ENCODE peak calls at places on chromosome 1, in six cellular contexts. G, W, I, L, R and K are unnamed samples.

GRCh38 chr1:147641695-147642592 is 28.4 kb downstream of the ACP6 start:
- DNase-seq in G (peak), W (peak), I (peak), L (peak), R (no peak), K (peak)

GRCh38 chr1:8541961-8542521 is 224.1 kb downstream of the SLC45A1 start:
- DNase-seq in G (peak), W (peak), I (no peak), L (no peak), R (no peak), K (peak)

GRCh38 chr1:96973605-96974004 is 252.0 kb downstream of the PTBP2 start:
- DNase-seq in G (peak), W (peak), I (no peak), L (no peak), R (no peak), K (peak)

GRCh38 chr1:2801046-2801445 is 447 bp downstream of the TTC34 start:
- DNase-seq in G (no peak), W (no peak), I (no peak), L (no peak), R (peak), K (no peak)

GRCh38 chr1:98458514-98459259 is 202.8 kb upstream of the SNX7 start:
- DNase-seq in G (no peak), W (no peak), I (no peak), L (no peak), R (no peak), K (no peak)

GRCh38 chr1:199453731-199454130 is 573.8 kb upstream of the NR5A2 start:
- DNase-seq in G (no peak), W (peak), I (no peak), L (no peak), R (no peak), K (peak)

GRCh38 chr1:77179632-77180031 is 39.6 kb downstream of the PIGK start:
- DNase-seq in G (no peak), W (no peak), I (no peak), L (no peak), R (no peak), K (no peak)

GRCh38 chr1:240152611-240153297 is 61.1 kb downstream of the FMN2 start:
- DNase-seq in G (peak), W (peak), I (no peak), L (no peak), R (no peak), K (no peak)

GRCh38 chr1:212267460-212267859 is 17.8 kb upstream of the PPP2R5A start:
- DNase-seq in G (no peak), W (no peak), I (no peak), L (no peak), R (no peak), K (no peak)

GRCh38 chr1:189992856-189993255 is 484.8 kb downstream of the BRINP3 start:
- DNase-seq in G (no peak), W (no peak), I (no peak), L (no peak), R (no peak), K (no peak)

GRCh38 chr1:200971955-200972711 is 51.4 kb downstream of the KIF21B start:
- DNase-seq in G (peak), W (peak), I (peak), L (peak), R (peak), K (peak)
- TF ChIP-seq CTCF in G (peak), W (peak), I (peak), L (peak), R (peak), K (peak)

DNA sequence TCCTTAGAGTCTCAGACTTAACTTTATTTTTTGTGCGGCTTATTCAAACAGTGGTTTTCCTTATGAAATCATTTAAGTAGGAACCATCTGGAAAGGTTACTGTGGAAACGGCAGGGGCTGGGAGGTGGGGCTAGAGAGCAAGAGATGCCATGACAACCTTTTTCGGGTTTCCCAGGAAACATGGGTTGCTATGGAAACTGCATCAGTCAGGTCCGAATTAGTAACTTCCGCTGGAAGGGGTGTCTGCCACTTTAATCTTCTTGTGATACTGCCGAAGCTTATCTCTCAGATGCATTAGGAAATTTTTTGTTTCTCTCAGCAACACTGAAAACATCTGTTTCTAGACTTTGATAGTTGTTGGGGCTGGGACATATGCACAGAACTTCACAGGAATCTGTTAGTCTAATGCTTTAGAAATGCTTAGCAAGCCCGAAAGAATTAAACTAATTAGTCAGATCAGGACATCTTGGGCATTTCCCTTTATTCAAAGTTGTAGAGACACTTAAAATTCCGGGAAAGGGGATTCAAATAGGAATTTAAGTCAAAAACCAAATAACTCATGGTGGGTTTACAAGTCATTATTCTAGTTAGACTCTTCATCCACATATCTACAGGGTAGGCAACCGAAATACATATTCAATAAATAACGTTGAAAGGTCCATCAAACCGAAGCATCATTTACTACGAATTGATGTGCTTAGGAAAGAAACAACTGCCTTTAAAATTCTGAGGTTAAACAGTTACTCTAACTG is 2.6 kb downstream of the KCNA3 start:
- DNase-seq in G (no peak), W (peak), I (no peak), L (peak), R (no peak), K (no peak)
- H3K4me3 ChIP-seq in G (no peak), W (no peak), I (no peak), L (peak), R (peak), K (no peak)

DNA sequence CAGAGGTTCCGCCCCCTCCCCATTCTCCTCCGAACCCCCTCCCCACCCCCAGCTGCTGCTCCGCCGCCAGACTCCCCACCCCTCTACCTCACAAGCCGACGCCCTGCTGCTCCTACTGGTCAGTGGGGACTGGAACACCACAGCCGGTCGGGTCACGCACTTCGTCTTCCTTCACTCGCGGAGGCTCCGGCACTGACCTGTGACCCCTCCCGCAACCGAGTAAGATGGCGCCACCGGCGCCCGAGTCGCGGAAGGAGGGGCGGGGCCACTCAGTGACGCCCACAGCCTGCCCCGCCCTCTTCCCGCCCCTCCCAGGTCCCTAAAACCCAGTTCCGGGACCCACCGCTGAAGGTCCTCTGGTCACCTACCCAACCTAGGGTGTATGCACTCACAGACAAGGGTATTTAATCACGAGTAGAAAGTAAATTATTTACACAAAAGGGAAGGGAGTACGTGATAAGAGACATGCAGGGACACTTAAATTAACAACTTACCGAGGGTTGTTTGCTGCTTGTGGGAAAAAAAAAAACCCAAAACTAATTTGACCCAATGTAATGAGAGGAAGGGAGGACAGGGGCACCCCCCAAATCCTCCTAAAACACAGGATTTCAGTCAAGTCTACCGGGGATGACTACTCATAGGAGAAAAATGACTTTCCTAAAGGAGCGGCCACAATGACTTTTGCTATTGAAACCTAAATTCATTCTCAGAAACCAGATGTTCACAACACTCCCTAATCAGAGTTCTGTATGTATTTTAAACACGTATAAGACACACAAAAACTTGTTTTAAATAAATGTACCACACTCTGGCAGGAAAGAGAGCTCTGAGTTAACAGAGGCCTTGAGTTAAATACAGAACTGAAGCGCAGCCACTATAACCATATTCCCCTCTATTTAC is at the start of gene RIT1:
- DNase-seq in G (peak), W (peak), I (peak), L (peak), R (peak), K (peak)
- TF ChIP-seq CTCF in G (no peak), W (no peak), I (no peak), L (no peak), R (peak), K (no peak)

GRCh38 chr1:111602974-111603373 is 16.6 kb upstream of the RAP1A start:
- DNase-seq in G (no peak), W (no peak), I (no peak), L (no peak), R (no peak), K (no peak)
- H3K4me3 ChIP-seq in G (no peak), W (no peak), I (no peak), L (peak), R (no peak), K (no peak)

GRCh38 chr1:9576903-9577302 is 11.8 kb upstream of the TMEM201 start:
- DNase-seq in G (no peak), W (no peak), I (no peak), L (no peak), R (no peak), K (no peak)

GRCh38 chr1:9577423-9577822 is 11.3 kb upstream of the TMEM201 start:
- DNase-seq in G (no peak), W (no peak), I (no peak), L (no peak), R (no peak), K (no peak)

DNA sequence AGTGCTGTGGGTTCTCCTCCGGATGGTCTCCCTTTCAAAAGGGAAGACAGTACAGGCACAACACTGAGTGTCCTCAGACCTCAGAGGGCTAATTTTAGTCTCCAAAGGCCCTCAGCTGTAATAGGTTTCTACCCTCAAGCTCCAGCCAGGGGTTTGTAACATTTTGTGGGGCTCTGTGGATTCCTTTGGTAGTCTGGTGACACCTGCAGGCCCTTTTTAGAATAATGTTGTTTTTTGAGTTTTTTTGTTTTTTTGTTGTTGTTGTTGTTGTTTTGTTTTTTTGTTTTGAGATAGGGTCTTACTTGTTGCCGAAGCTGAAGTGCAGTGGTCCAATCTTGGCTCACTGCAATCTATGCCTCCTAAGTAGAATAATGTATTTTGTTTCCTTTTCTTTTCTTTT is 15.0 kb upstream of the TMEM201 start:
- DNase-seq in G (peak), W (peak), I (no peak), L (peak), R (no peak), K (peak)
- TF ChIP-seq CTCF in G (peak), W (peak), I (no peak), L (peak), R (peak), K (peak)

GRCh38 chr1:111269820-111270406 is 20.7 kb upstream of the CHIA start:
- DNase-seq in G (no peak), W (no peak), I (no peak), L (no peak), R (no peak), K (no peak)

GRCh38 chr1:111274653-111275052 is 16.0 kb upstream of the CHIA start:
- DNase-seq in G (no peak), W (no peak), I (no peak), L (no peak), R (no peak), K (no peak)

GRCh38 chr1:111272081-111272480 is 18.6 kb upstream of the CHIA start:
- DNase-seq in G (no peak), W (no peak), I (no peak), L (no peak), R (no peak), K (no peak)

GRCh38 chr1:111270781-111271463 is 19.7 kb upstream of the CHIA start:
- DNase-seq in G (no peak), W (no peak), I (no peak), L (no peak), R (peak), K (no peak)

GRCh38 chr1:111271464-111271801 is 19.2 kb upstream of the CHIA start:
- DNase-seq in G (no peak), W (no peak), I (no peak), L (no peak), R (no peak), K (no peak)
- H3K4me3 ChIP-seq in G (no peak), W (no peak), I (no peak), L (no peak), R (no peak), K (no peak)

DNA sequence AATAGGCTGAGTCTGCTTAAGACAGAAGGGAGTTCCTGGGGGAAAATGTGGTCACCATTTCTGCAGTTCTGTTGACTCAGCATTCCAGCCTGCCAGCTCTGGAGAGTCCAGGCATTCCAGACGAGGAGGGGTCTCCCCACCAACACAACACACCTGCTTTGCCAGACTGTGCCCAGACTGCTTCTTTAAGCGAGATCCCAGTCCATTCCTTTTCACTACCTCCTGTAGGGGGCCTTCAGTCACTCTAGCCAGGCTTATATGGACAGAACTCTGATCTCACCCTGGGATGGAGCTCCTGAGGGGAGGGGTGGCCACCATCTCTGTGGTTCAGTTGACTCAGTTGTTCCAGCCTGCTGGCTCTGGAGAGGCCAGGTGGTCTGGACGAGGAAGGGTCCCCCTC is 48.5 kb downstream of the UBE2U start:
- DNase-seq in G (no peak), W (no peak), I (no peak), L (no peak), R (no peak), K (no peak)
- TF ChIP-seq CTCF in G (peak), W (no peak), I (no peak), L (no peak), R (no peak), K (peak)